ENCODE peak calls at places on chromosomes 11 and 22, in five cellular contexts. N is prostate gland, Z is lower leg skin, K is adrenal gland, J is esophagus squamous epithelium. D is an unnamed sample.

GRCh38 chr11:83007909-83008580 is 63.7 kb downstream of the RAB30 start:
- DNase-seq in N (no peak), Z (no peak), K (peak; percentile 86), J (no peak), D (peak; percentile 68)

GRCh38 chr22:30325065-30325720 is 1.5 kb downstream of the TBC1D10A start:
- DNase-seq in N (peak; percentile 76), Z (peak; percentile 81), K (peak; percentile 84), J (no peak), D (peak; percentile 73)

GRCh38 chr11:94961255-94961654 is 12.1 kb downstream of the CWC15 start:
- DNase-seq in N (no peak), Z (no peak), K (no peak), J (no peak), D (no peak)

GRCh38 chr11:47161134-47161854 is 15.4 kb downstream of the ARFGAP2 start:
- DNase-seq in N (peak; percentile 36), Z (peak; percentile 48), K (peak; percentile 71), J (no peak), D (peak; percentile 69)

GRCh38 chr11:14973621-14974020 is 1.5 kb upstream of the CALCA start:
- DNase-seq in N (no peak), Z (no peak), K (no peak), J (no peak), D (no peak)

GRCh38 chr22:18056161-18056666 is 21.6 kb upstream of the PEX26 start:
- DNase-seq in N (no peak), Z (no peak), K (peak; percentile 73), J (no peak), D (peak; percentile 57)

GRCh38 chr11:127042445-127042844 is 41.9 kb upstream of the KIRREL3 start:
- DNase-seq in N (no peak), Z (no peak), K (no peak), J (no peak), D (no peak)

GRCh38 chr11:127003260-127003981 is 2.9 kb upstream of the KIRREL3 start:
- DNase-seq in N (no peak), Z (no peak), K (no peak), J (no peak), D (no peak)

GRCh38 chr11:66639066-66639813 is 737 bp downstream of the RBM4 start:
- DNase-seq in N (no peak), Z (no peak), K (peak; percentile 41), J (no peak), D (peak; percentile 20)

GRCh38 chr11:41392591-41392990 is 66.9 kb downstream of the LRRC4C start:
- DNase-seq in N (no peak), Z (no peak), K (no peak), J (no peak), D (no peak)

GRCh38 chr22:28051787-28052356 is 132.8 kb upstream of the PITPNB start:
- DNase-seq in N (peak; percentile 44), Z (peak; percentile 32), K (peak; percentile 76), J (no peak), D (peak; percentile 67)

DNA sequence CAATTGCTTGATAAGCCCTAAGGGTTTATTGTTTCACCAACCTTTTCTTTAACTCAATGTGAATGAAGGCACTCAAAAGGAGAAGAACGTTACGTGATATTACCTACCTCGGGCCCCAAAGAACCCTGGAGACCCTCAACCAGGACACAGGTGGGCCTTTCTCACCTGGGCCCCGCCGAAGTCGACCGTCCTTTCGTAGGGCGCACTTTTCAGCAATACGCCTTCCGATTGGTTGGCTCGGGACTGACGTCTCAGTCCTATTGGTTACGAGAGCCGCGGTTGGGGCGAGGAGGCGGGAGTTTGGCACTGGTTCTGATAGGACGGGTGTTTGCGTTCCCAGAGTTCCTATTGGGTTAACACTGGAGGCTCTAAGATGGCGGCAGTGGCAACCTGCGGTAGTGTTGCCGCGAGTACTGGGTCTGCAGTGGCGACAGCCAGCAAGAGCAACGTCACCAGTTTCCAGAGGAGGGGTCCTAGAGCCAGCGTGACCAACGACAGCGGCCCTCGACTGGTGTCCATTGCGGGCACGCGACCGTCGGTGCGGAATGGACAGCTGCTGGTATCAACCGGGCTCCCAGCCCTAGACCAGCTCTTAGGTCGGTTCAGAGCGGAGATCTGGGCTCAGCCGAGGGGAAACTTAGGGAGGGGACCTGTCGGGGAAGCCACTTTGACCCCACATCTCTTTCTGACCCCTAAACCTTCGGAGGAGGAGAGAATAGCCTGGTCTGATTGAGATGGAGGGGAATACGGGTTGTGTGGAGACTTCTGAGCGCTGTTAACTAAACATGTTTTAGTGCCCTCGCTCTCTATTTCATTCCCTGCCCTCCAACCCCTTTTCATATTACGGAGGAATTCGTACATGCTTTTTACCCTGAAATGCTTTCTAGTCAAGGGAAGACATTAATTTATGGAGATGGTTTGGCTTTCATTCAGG is at the start of the genes ELP4 and IMMP1L:
- DNase-seq in N (peak; percentile 97), Z (peak; percentile 97), K (peak; percentile 97), J (peak; percentile 71), D (peak; percentile 97)
- TF ChIP-seq POLR2A in N (peak; percentile 86), Z (no peak), K (peak; percentile 41), J (peak; percentile 66), D (peak; percentile 62)

DNA sequence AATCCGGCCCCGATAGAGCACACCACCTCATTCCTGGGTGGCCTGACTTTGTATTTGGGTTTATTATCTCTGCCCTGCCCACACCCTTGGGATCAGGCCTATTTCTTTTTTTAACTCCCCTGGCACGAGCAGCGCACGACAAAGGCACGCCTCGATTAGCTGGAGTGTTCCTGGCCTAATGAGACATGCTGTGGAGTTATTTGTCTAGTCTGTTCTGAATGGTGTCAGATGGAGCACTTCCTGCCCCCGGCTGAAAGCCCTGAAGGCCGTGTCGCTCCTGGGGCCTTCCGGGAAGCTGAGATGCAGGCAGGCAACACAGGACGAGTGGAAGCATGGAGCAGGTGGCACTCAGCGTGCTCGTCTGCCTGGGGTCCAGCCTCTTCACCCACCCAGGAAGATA is 47.1 kb downstream of the LARGE1 start:
- DNase-seq in N (no peak), Z (no peak), K (peak; percentile 10), J (no peak), D (no peak)
- TF ChIP-seq POLR2A in N (no peak), Z (no peak), K (no peak), J (no peak), D (no peak)

DNA sequence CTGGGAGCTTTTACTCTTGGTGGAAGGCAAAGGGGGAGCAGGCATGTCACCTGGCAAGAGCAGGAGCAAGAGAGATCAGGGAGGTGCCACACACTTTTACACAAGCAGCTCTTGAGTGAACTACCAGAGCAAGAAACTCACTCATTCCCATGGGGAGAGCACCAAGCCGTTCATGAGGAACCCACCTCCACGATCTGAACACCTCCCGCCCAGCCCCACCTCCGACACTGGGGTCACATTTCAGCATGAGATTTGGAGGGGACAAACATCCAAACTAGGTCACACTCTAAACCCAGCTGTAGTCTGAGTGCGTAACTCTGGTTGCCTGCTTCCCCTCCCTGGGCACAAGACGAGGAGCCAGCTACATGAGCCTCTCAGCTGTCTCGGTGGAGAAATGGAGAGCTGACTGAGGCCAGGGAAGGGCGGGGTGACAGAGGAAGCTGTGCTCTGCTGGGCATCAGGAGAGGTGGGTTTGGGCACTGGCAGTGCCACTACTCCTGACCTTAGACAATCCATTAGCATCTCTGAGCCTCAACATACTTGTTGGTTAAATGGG is 134.6 kb downstream of the PKNOX2 start:
- DNase-seq in N (no peak), Z (no peak), K (no peak), J (no peak), D (no peak)
- TF ChIP-seq POLR2A in N (no peak), Z (no peak), K (no peak), J (no peak), D (no peak)

DNA sequence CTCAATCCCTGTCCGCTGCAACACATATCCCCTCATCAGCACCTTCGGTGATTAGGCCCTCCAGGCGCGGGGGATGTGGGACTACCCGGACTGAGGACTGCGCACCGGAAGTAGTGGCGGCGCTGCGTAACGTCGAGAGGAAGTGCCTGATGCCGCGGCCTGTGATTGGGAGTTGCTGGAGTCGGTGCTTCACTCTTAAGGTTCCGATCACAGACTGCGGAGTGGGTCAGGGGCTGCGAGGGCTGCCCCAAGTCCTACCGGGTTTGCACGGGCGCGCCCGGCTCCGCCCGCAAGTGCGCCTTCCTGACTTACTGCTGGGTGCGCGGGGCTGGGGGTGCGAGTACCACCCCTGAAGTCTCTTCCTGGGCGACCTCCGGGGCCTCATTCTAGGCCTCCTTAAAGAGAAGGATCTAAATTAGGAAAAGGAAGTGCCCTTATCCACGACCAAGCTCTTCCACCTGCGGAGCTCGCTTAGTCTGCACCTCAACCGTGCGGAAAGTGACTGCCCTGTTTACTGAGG is at the start of gene ALKBH3:
- DNase-seq in N (peak; percentile 86), Z (peak; percentile 89), K (peak; percentile 94), J (peak; percentile 57), D (peak; percentile 93)
- TF ChIP-seq POLR2A in N (no peak), Z (no peak), K (peak; percentile 21), J (no peak), D (peak; percentile 29)

DNA sequence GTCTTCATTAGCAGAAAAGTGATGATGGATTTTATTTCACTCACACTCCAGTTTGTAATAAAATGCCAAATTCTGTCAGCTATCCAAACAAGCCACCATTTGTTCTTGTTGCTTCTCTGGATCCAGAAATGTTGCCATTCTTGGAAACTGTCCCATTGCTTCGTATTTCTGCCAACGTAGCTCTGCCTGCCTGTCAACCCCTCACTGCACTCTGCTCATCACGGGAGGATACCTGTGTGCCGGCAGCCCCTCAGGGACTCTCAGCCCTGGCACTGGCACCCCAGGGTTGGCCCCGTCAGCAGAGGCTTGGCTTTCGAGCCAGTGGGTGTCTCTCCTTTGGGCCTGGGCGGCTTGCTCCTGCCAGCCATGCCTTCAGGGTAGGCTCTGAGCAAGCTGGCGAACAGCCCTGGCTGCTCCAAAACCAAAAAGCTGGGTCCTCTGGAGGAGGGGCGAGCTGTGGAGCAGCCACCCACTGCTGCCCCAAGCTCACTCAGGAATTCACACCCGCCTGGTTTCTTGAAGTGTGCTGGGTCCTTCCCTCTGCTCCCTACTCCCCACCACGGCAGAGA is 6.3 kb downstream of the YDJC start:
- DNase-seq in N (no peak), Z (no peak), K (no peak), J (no peak), D (no peak)
- TF ChIP-seq POLR2A in N (no peak), Z (no peak), K (no peak), J (no peak), D (no peak)

DNA sequence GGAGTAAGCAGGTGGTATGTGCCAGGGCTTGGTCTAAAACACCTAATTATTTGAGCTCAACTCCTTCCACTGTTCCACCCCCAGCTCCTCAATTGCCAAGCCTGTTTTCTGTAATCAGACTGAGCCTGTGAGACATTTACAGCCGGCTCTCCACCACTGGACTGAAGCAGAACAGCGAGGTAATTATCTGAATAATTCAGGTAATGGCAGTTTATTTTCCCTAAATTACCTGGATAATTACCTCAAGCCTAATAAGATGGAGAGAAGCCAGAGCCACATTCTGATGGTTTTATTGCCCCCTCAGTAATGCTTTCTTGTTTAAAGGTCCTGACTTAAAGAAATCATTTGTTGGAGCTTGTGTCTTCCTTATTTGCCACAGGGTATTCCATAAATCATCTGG is 64.2 kb downstream of the FZD4 start:
- DNase-seq in N (no peak), Z (no peak), K (no peak), J (no peak), D (no peak)
- TF ChIP-seq POLR2A in N (no peak), Z (no peak), K (no peak), J (no peak), D (no peak)

GRCh38 chr11:133966924-133967598 is 10.3 kb upstream of the IGSF9B start:
- DNase-seq in N (no peak), Z (no peak), K (peak; percentile 26), J (no peak), D (peak; percentile 32)
- TF ChIP-seq POLR2A in N (no peak), Z (no peak), K (no peak), J (no peak), D (no peak)

GRCh38 chr11:16195659-16196058 is 160.7 kb downstream of the SOX6 start:
- DNase-seq in N (no peak), Z (no peak), K (no peak), J (no peak), D (no peak)
- TF ChIP-seq POLR2A in N (no peak), Z (no peak), K (no peak), J (no peak), D (no peak)